ENCODE peak calls at places on chromosomes 2 and 18, in four cellular contexts. J is iPS DF 6.9, C is GM23248, H is sigmoid colon. F is an unnamed sample.

GRCh38 chr18:23998811-23999210 is 15.7 kb upstream of the TTC39C start:
- DNase-seq in J (no peak), C (peak; percentile 32), H (no peak), F (no peak)

GRCh38 chr2:81858998-81859397 is 1554.4 kb upstream of the LRRTM1 start:
- DNase-seq in J (no peak), C (no peak), H (no peak), F (no peak)

GRCh38 chr2:177589191-177589590 is 196.6 kb downstream of the AGPS start:
- DNase-seq in J (no peak), C (no peak), H (no peak), F (no peak)

GRCh38 chr2:9163306-9164111 is 43.1 kb upstream of the ASAP2 start:
- DNase-seq in J (no peak), C (peak; percentile 81), H (no peak), F (no peak)

GRCh38 chr18:23735021-23735464 is 45.8 kb downstream of the LAMA3 start:
- DNase-seq in J (no peak), C (no peak), H (no peak), F (no peak)

GRCh38 chr2:205590759-205591158 is 91.5 kb upstream of the NRP2 start:
- DNase-seq in J (no peak), C (peak; percentile 36), H (no peak), F (no peak)

GRCh38 chr2:147174824-147175254 is 670.0 kb upstream of the ACVR2A start:
- DNase-seq in J (peak; percentile 37), C (no peak), H (no peak), F (peak; percentile 26)

GRCh38 chr2:31729442-31730092 is 148.8 kb upstream of the SRD5A2 start:
- DNase-seq in J (peak; percentile 29), C (peak; percentile 69), H (no peak), F (peak; percentile 47)

GRCh38 chr2:86337235-86338099 is at the start of gene REEP1:
- DNase-seq in J (no peak), C (peak; percentile 50), H (peak; percentile 72), F (peak; percentile 89)

GRCh38 chr2:129101186-129101585 is 782.5 kb upstream of the HS6ST1 start:
- DNase-seq in J (no peak), C (no peak), H (no peak), F (no peak)

GRCh38 chr2:67840460-67841068 is 222.2 kb downstream of the C1D start:
- DNase-seq in J (peak; percentile 16), C (peak; percentile 82), H (peak; percentile 85), F (peak; percentile 52)

GRCh38 chr2:208356846-208357574 is 49.6 kb upstream of the PTH2R start:
- DNase-seq in J (no peak), C (no peak), H (no peak), F (peak; percentile 23)

GRCh38 chr2:234865040-234865439 is 86.8 kb upstream of the SH3BP4 start:
- DNase-seq in J (no peak), C (no peak), H (no peak), F (no peak)

GRCh38 chr2:40304340-40304739 is 147.6 kb downstream of the SLC8A1 start:
- DNase-seq in J (no peak), C (peak; percentile 49), H (no peak), F (no peak)

GRCh38 chr2:240705204-240705781 is 13.6 kb downstream of the AQP12A start:
- DNase-seq in J (no peak), C (no peak), H (no peak), F (no peak)

GRCh38 chr2:136005462-136006205 is 20.2 kb upstream of the DARS1 start:
- DNase-seq in J (no peak), C (no peak), H (no peak), F (no peak)

DNA sequence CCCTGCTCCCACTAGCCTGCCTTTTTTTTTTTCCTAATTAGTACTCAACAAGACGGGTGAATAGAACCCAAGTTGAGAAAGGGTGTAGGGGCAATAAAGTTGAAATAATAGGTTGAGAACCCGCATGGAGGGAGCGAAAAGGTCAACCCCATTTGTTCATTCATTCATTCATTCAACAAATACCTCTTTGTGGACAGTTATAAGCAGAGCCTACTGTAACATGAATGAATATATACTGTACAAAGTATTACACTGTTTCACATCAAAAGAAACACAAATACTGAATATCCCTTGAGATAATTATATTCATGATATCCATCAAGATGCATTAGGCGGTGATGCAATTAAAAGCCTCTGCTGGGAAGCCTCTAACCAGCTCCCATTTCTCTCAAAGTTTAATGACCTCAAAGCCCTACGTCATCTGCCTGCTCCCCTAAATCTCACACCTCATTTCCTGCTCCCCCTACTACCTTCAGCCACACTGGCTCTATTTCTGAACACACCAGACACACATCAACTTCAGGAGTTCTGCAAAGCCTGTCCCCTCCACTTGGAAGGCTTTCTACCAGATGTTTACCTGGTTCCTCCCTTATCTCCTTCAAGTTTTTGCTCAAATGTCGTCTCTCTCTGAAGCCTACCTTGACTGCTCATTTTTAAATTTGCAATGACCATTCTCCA is 1.4 kb upstream of the NBAS start:
- DNase-seq in J (no peak), C (no peak), H (no peak), F (no peak)
- H3K4me3 ChIP-seq in J (no peak overlapping the region), C (peak overlapping the region; percentile 98), H (no peak overlapping the region), F (no peak overlapping the region)

GRCh38 chr2:232353660-232354059 is 24.9 kb upstream of the ALPP start:
- DNase-seq in J (no peak), C (no peak), H (peak; percentile 35), F (no peak)
- H3K27me3 ChIP-seq in J (peaks cover 31% of the 10 kb centered on the region), C (peaks cover 52% of the 10 kb centered on the region), H (peaks cover 58% of the 10 kb centered on the region), F (peaks cover 7% of the 10 kb centered on the region)

GRCh38 chr2:237637429-237638135 is 10.2 kb downstream of the LRRFIP1 start:
- DNase-seq in J (no peak), C (no peak), H (no peak), F (no peak)
- H3K36me3 ChIP-seq in J (no peaks in the 10 kb centered on the region), C (peaks cover 3% of the 10 kb centered on the region), H (no peaks in the 10 kb centered on the region), F (peaks cover 1% of the 10 kb centered on the region)

GRCh38 chr2:160963957-160964356 is 196.3 kb upstream of the TANK start:
- DNase-seq in J (no peak), C (peak; percentile 39), H (no peak), F (no peak)
- H3K4me3 ChIP-seq in J (no peak overlapping the region), C (no peak overlapping the region), H (no peak overlapping the region), F (no peak overlapping the region)

DNA sequence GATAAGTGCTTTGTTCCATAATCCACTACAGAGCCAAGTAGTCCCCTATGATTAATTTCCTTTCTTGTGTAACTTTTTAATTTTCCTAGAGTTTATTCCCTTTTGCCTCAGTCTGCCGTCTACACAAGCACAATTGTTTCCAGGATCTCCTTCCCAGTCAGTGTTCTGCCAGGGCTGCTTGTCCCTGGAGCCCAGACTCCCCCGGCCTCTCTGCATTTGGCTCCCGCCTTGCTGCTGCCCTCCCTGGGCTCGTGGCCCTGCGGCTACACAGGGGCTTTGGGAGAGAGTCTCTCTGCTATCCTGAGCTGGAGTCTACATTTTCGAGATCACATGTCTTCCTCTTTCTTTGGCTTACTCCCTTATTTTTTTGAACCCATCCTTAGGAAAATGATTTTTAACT is 9.2 kb downstream of the FBLN7 start:
- DNase-seq in J (no peak), C (peak; percentile 28), H (no peak), F (no peak)
- H3K27me3 ChIP-seq in J (no peaks in the 10 kb centered on the region), C (no peaks in the 10 kb centered on the region), H (no peaks in the 10 kb centered on the region), F (no peaks in the 10 kb centered on the region)

DNA sequence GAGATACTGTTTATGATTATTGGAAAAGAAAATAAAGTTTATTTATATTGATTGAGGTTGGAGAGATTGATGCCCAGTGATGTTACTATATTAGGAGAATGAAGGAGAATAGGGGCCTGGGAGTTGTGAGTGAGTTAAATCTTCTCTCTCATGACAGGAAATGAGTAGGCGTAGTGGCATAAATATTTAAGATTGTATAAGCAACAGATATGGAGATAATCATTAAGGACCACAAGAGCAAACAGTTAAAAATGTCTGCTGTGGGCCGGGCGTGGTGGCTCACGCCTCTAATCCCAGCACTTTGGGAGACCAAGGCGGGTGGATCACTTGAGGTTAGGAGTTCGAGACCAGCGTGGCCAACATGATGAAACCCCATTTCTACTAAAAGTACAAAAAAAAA is 62.7 kb downstream of the PTRHD1 start:
- DNase-seq in J (no peak), C (no peak), H (no peak), F (no peak)
- H3K36me3 ChIP-seq in J (no peaks in the 10 kb centered on the region), C (peaks cover 5% of the 10 kb centered on the region), H (peaks cover 48% of the 10 kb centered on the region), F (no peaks in the 10 kb centered on the region)

GRCh38 chr18:2218101-2218500 is 353.2 kb downstream of the METTL4 start:
- DNase-seq in J (no peak), C (no peak), H (no peak), F (no peak)

GRCh38 chr18:2222270-2223185 is 348.8 kb downstream of the METTL4 start:
- DNase-seq in J (no peak), C (no peak), H (no peak), F (no peak)

GRCh38 chr18:2223859-2224258 is 347.4 kb downstream of the METTL4 start:
- DNase-seq in J (no peak), C (peak; percentile 30), H (no peak), F (peak; percentile 10)

DNA sequence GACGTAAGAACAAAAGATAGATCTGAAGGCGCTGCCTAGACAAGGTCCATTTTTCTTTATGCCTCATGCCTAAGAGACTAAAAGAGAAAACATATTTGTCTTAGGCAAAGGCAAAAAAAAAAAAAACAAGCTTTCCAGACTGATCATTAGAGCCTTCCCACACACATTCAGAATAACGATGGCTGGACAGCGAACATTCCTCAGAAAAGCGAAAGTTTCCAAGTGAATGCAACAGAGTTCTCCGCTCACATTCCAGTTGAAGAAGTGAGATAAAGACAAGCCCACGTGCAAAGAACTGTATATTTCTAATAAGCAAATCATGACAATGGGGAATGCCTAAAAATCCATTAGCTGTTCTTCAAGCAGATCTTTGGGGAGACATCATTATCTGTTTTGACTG is 347.9 kb downstream of the METTL4 start:
- DNase-seq in J (no peak), C (peak; percentile 24), H (no peak), F (no peak)
- H3K4me3 ChIP-seq in J (no peak overlapping the region), C (peak overlapping the region; percentile 39), H (no peak overlapping the region), F (no peak overlapping the region)

DNA sequence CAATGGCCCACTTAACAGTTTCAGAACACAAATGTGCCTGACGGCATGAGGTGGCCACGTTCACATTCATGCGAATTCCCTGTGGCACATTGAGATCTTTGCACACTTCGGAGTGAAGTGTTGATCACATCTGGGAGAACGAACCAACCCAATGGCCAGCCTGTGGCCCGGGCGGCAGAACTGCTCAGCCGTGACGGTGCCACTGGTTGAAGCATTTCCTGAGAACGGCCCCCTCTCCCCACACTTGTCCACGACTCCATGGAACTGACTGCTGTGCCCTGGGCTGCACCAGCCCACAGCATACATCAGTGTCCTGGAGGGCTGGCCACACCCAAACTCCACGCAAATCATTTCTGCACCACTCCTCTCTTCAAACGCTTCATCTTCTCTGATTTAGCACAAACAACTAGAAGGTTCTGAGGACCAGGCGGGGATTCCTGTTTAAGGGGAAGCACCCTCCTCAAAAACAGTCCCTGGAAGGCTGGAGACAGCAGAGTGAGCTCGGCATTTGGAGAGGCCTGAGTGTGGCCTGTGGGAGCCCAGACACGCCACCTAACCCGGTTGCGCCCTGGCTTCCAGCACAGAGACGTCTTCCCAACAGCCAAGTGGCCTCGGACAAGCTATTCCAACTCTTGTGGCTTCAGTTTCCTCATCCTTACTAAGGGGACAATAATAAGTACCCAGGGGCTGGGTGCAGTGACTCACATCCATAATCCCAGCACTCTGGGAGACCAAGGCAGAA is 9.9 kb upstream of the SALL3 start:
- DNase-seq in J (no peak), C (no peak), H (no peak), F (no peak)
- H3K27me3 ChIP-seq in J (peaks cover 33% of the 10 kb centered on the region), C (peaks cover 28% of the 10 kb centered on the region), H (peaks cover 76% of the 10 kb centered on the region), F (peaks cover 34% of the 10 kb centered on the region)